ENCODE peak calls at places on chromosomes 6 and 20, in six cellular contexts. S, Y, U, A, D and J are unnamed samples.

GRCh38 chr6:15916581-15916980 is 212.3 kb upstream of the MYLIP start:
- DNase-seq in Y (no peak), A (no peak), S (no peak), D (no peak), U (no peak), J (no peak)

GRCh38 chr6:46105568-46105967 is 24.2 kb upstream of the ENPP4 start:
- DNase-seq in A (no peak), S (no peak), U (no peak), Y (no peak), D (no peak), J (no peak)

GRCh38 chr6:47057830-47058540 is 15.9 kb upstream of the ADGRF1 start:
- DNase-seq in A (peak), U (no peak), D (no peak), S (peak), Y (peak), J (no peak)

GRCh38 chr6:98670045-98670746 is 164.2 kb upstream of the POU3F2 start:
- DNase-seq in Y (no peak), A (no peak), D (no peak), S (no peak), U (no peak), J (no peak)

GRCh38 chr6:166618251-166618650 is 8.8 kb downstream of the RPS6KA2 start:
- DNase-seq in S (no peak), U (no peak), D (no peak), A (no peak), Y (no peak), J (no peak)

GRCh38 chr6:34392497-34393190 is at the start of gene NUDT3:
- DNase-seq in S (peak), Y (peak), U (peak), A (peak), D (peak), J (peak)

GRCh38 chr6:81996414-81996813 is 243.9 kb upstream of the TENT5A start:
- DNase-seq in Y (no peak), D (no peak), S (peak), A (no peak), U (no peak), J (no peak)

GRCh38 chr6:102686461-102686860 is 1293.0 kb downstream of the GRIK2 start:
- DNase-seq in U (no peak), D (no peak), Y (peak), A (no peak), S (no peak), J (no peak)

GRCh38 chr6:81792826-81793225 is 40.3 kb upstream of the TENT5A start:
- DNase-seq in Y (no peak), D (no peak), A (no peak), U (no peak), S (no peak), J (no peak)

GRCh38 chr20:52060794-52061714 is 130.5 kb downstream of the ZFP64 start:
- DNase-seq in S (peak), A (no peak), D (no peak), U (no peak), Y (no peak), J (no peak)
- TF ChIP-seq CTCF in S (peak), A (peak), D (no peak), U (no peak), Y (peak), J (no peak)

DNA sequence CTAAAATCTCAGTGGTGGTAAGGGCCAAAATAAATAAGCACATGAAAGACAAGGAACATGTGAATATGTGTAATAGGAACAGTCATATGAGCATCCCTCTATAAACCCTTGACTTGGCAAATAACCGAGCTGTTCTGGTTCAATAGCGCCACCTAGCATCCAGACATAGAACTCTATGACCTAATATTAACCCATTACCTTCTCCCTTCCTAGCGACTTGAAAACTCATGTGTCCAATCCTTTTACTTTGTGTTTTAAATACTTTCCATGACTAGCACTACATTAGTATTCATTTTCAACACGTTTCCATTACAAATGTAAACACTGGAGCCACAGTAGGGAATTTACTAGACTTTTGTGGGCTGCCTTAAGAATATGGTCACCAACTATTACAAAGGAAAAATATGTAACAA is 279.7 kb downstream of the UST start:
- DNase-seq in Y (peak), A (peak), D (no peak), U (no peak), S (peak), J (no peak)
- TF ChIP-seq CTCF in Y (peak), A (peak), D (peak), U (peak), S (peak), J (peak)

GRCh38 chr20:58239216-58239615 is 10.8 kb upstream of the ANKRD60 start:
- DNase-seq in D (no peak), U (no peak), S (no peak), A (no peak), Y (no peak), J (no peak)
- TF ChIP-seq CTCF in D (no peak), U (no peak), S (no peak), A (no peak), Y (no peak), J (no peak)

GRCh38 chr6:11412011-11412424 is 125.5 kb upstream of the TMEM170B start:
- DNase-seq in Y (no peak), U (no peak), A (no peak), S (peak), D (no peak), J (no peak)

GRCh38 chr6:11412616-11413015 is 124.9 kb upstream of the TMEM170B start:
- DNase-seq in U (no peak), Y (no peak), D (no peak), S (no peak), A (no peak), J (no peak)

GRCh38 chr6:11414564-11414963 is 123.0 kb upstream of the TMEM170B start:
- DNase-seq in A (no peak), S (no peak), D (no peak), Y (peak), U (no peak), J (no peak)

GRCh38 chr6:11413728-11414127 is 123.8 kb upstream of the TMEM170B start:
- DNase-seq in Y (peak), U (no peak), D (no peak), A (no peak), S (peak), J (no peak)

DNA sequence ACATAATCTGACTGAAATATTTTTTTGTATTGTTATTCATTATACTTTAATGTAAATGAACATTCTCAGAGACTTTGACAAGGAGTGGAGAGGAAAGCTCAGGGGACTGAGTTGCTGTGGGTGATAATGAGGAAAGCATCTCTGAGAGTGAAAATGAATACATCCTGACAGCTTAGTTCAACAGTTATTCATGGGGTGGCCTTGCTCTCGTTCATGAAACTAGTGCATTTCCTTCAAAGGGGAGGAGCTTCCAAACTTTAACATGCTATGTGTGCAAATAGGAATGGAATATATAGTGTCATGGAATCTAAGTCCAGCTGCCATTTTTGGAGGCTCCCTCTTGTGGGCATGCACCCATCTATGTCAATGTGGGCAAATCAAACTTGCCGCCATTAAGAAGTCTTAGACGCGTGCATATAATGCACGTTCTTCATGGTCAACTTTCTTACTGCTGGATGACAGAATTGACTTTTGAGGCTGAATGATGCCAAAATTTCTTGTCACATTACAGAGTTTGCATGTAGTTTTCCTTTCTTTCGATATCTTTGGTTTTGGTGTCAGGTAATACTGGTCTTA is 124.3 kb upstream of the TMEM170B start:
- DNase-seq in D (no peak), A (no peak), Y (no peak), S (no peak), U (no peak), J (no peak)
- TF ChIP-seq CTCF in D (no peak), A (no peak), Y (no peak), S (peak), U (no peak), J (no peak)

GRCh38 chr6:2504495-2505064 is 246.1 kb downstream of the MYLK4 start:
- DNase-seq in Y (no peak), U (no peak), S (no peak), D (no peak), A (no peak), J (no peak)

GRCh38 chr6:2507638-2508037 is 243.1 kb downstream of the MYLK4 start:
- DNase-seq in A (no peak), S (no peak), Y (peak), U (no peak), D (no peak), J (no peak)

GRCh38 chr6:2507016-2507415 is 243.7 kb downstream of the MYLK4 start:
- DNase-seq in D (no peak), Y (no peak), U (no peak), S (no peak), A (no peak), J (no peak)

GRCh38 chr6:2503816-2504494 is 246.8 kb downstream of the MYLK4 start:
- DNase-seq in Y (no peak), A (no peak), U (no peak), D (no peak), S (no peak), J (no peak)

DNA sequence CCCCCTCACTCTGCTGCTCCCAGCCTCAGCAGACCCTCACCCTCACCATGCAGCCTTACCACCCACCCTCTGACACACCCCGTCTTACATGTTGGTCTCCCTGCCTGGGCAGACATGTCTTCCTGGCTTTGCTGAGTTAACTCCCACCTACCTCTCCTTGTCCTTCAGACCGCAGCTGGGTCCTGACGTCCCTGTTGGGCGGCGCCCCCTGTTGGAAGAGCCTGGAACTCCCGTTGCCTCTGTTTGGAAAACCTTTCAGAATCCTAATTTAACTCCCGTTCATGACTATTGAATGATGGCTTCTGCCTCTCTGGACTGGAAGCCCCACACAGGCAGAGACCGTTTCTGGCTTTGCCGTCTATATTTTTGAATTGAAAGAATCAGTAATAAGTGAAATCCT is 245.1 kb downstream of the MYLK4 start:
- DNase-seq in Y (no peak), D (no peak), A (no peak), S (no peak), U (no peak), J (no peak)
- TF ChIP-seq CTCF in Y (peak), D (peak), A (peak), S (peak), U (no peak), J (no peak)

DNA sequence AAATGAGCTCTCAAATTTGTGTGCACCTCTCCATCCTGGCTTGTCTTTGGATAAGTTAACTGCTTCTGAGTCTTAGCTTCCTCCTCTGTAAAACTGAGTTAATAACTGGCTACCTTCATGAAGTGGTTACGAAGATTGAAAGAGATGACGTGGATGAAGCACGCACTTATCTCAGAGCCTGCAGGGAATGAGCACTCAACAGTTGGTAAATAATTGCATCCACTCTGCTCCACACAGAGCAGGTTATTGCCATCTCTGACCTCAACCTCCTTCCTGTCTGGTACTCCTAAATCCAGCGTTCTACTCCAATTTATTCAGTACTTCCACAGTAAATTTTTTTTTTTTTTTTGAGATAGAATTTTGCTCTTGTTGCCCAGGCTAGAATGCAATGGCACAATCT is 6.9 kb downstream of the AURKA start:
- DNase-seq in D (no peak), U (no peak), A (no peak), S (no peak), Y (no peak), J (no peak)
- TF ChIP-seq CTCF in D (no peak), U (no peak), A (no peak), S (no peak), Y (no peak), J (no peak)

GRCh38 chr6:24838994-24839393 is 40.3 kb upstream of the ARMH2 start:
- DNase-seq in A (no peak), S (no peak), Y (no peak), D (no peak), U (no peak), J (no peak)

GRCh38 chr6:24844061-24844460 is 45.3 kb upstream of the ARMH2 start:
- DNase-seq in A (no peak), Y (no peak), D (no peak), U (no peak), S (no peak), J (no peak)

GRCh38 chr6:24836116-24836515 is 37.4 kb upstream of the ARMH2 start:
- DNase-seq in U (no peak), D (no peak), Y (no peak), S (no peak), A (no peak), J (no peak)

GRCh38 chr6:24838081-24838480 is 39.4 kb upstream of the ARMH2 start:
- DNase-seq in Y (no peak), D (no peak), S (no peak), A (no peak), U (no peak), J (no peak)

GRCh38 chr6:24840187-24840586 is 41.5 kb upstream of the ARMH2 start:
- DNase-seq in U (no peak), D (no peak), A (no peak), S (no peak), Y (no peak), J (no peak)
- TF ChIP-seq CTCF in U (no peak), D (no peak), A (no peak), S (no peak), Y (no peak), J (no peak)